ENCODE peak calls at places on chromosomes 5 and 9, in five cellular contexts. One of them, this sample, is unnamed. For H3K36me3, the result is how much of the 10 kb centered on the place peaks cover.

GRCh38 chr5:159198063-159199036 is 11.0 kb downstream of the RNF145 start:
- DNase-seq in mesenchymal stem cell: no peak
- DNase-seq in kidney epithelial cell: no peak
- DNase-seq in stomach: no peak
- DNase-seq in fibroblast of lung: no peak
- DNase-seq in this sample: no peak

GRCh38 chr9:97577051-97577450 is 56.1 kb downstream of the TSTD2 start:
- DNase-seq in mesenchymal stem cell: no peak
- DNase-seq in kidney epithelial cell: no peak
- DNase-seq in stomach: no peak
- DNase-seq in fibroblast of lung: no peak
- DNase-seq in this sample: no peak

GRCh38 chr5:82151622-82152021 is 126.5 kb downstream of the RPS23 start:
- DNase-seq in mesenchymal stem cell: no peak
- DNase-seq in kidney epithelial cell: no peak
- DNase-seq in stomach: no peak
- DNase-seq in fibroblast of lung: peak
- DNase-seq in this sample: no peak

GRCh38 chr9:134353539-134353938 is 27.3 kb downstream of the RXRA start:
- DNase-seq in mesenchymal stem cell: no peak
- DNase-seq in kidney epithelial cell: no peak
- DNase-seq in stomach: no peak
- DNase-seq in fibroblast of lung: no peak
- DNase-seq in this sample: no peak

GRCh38 chr9:111300140-111300735 is 29.8 kb downstream of the OR2K2 start:
- DNase-seq in mesenchymal stem cell: no peak
- DNase-seq in kidney epithelial cell: no peak
- DNase-seq in stomach: no peak
- DNase-seq in fibroblast of lung: no peak
- DNase-seq in this sample: no peak

GRCh38 chr9:124349675-124350484 is 65.4 kb downstream of the PSMB7 start:
- DNase-seq in mesenchymal stem cell: no peak
- DNase-seq in kidney epithelial cell: no peak
- DNase-seq in stomach: no peak
- DNase-seq in fibroblast of lung: no peak
- DNase-seq in this sample: peak

GRCh38 chr5:58133631-58134296 is 326.1 kb downstream of the PLK2 start:
- DNase-seq in mesenchymal stem cell: no peak
- DNase-seq in kidney epithelial cell: no peak
- DNase-seq in stomach: no peak
- DNase-seq in fibroblast of lung: peak
- DNase-seq in this sample: no peak

GRCh38 chr9:2621678-2622360 is at the start of gene VLDLR:
- DNase-seq in mesenchymal stem cell: peak
- DNase-seq in kidney epithelial cell: no peak
- DNase-seq in stomach: peak
- DNase-seq in fibroblast of lung: peak
- DNase-seq in this sample: peak

GRCh38 chr9:76459691-76460635 is 981 bp downstream of the GCNT1 start:
- DNase-seq in mesenchymal stem cell: peak
- DNase-seq in kidney epithelial cell: no peak
- DNase-seq in stomach: peak
- DNase-seq in fibroblast of lung: peak
- DNase-seq in this sample: peak

GRCh38 chr9:78296208-78296892 is 575 bp upstream of the PSAT1 start:
- DNase-seq in mesenchymal stem cell: peak
- DNase-seq in kidney epithelial cell: no peak
- DNase-seq in stomach: peak
- DNase-seq in fibroblast of lung: peak
- DNase-seq in this sample: peak

GRCh38 chr9:26856413-26857032 is 36.1 kb downstream of the CAAP1 start:
- DNase-seq in mesenchymal stem cell: peak
- DNase-seq in kidney epithelial cell: peak
- DNase-seq in stomach: no peak
- DNase-seq in fibroblast of lung: peak
- DNase-seq in this sample: peak

GRCh38 chr9:34993502-34994428 is 4.2 kb downstream of the DNAJB5 start:
- DNase-seq in mesenchymal stem cell: peak
- DNase-seq in kidney epithelial cell: no peak
- DNase-seq in stomach: peak
- DNase-seq in fibroblast of lung: peak
- DNase-seq in this sample: no peak

GRCh38 chr9:118929317-118929716 is 439.9 kb downstream of the BRINP1 start:
- DNase-seq in mesenchymal stem cell: peak
- DNase-seq in kidney epithelial cell: peak
- DNase-seq in stomach: no peak
- DNase-seq in fibroblast of lung: no peak
- DNase-seq in this sample: no peak

GRCh38 chr9:127937046-127937382 is 640 bp downstream of the DPM2 start:
- DNase-seq in mesenchymal stem cell: no peak
- DNase-seq in kidney epithelial cell: no peak
- DNase-seq in stomach: no peak
- DNase-seq in fibroblast of lung: no peak
- DNase-seq in this sample: no peak

GRCh38 chr5:80744149-80744548 is 89.4 kb upstream of the DHFR start:
- DNase-seq in mesenchymal stem cell: no peak
- DNase-seq in kidney epithelial cell: no peak
- DNase-seq in stomach: no peak
- DNase-seq in fibroblast of lung: no peak
- DNase-seq in this sample: no peak

GRCh38 chr9:104740596-104740995 is 6.9 kb upstream of the NIPSNAP3A start:
- DNase-seq in mesenchymal stem cell: no peak
- DNase-seq in kidney epithelial cell: no peak
- DNase-seq in stomach: no peak
- DNase-seq in fibroblast of lung: no peak
- DNase-seq in this sample: no peak

GRCh38 chr9:83977196-83977595 is 2.8 kb downstream of the HNRNPK start:
- DNase-seq in mesenchymal stem cell: no peak
- DNase-seq in kidney epithelial cell: no peak
- DNase-seq in stomach: no peak
- DNase-seq in fibroblast of lung: no peak
- DNase-seq in this sample: no peak

GRCh38 chr9:98215821-98216220 is 23.4 kb upstream of the CORO2A start:
- DNase-seq in mesenchymal stem cell: no peak
- DNase-seq in kidney epithelial cell: no peak
- DNase-seq in stomach: no peak
- DNase-seq in fibroblast of lung: no peak
- DNase-seq in this sample: peak

GRCh38 chr9:121812159-121812735 is 160.8 kb downstream of the DAB2IP start:
- DNase-seq in mesenchymal stem cell: no peak
- DNase-seq in kidney epithelial cell: no peak
- DNase-seq in stomach: no peak
- DNase-seq in fibroblast of lung: no peak
- DNase-seq in this sample: no peak

GRCh38 chr9:90958328-90958727 is 156.7 kb downstream of the SYK start:
- DNase-seq in mesenchymal stem cell: no peak
- DNase-seq in kidney epithelial cell: no peak
- DNase-seq in stomach: no peak
- DNase-seq in fibroblast of lung: no peak
- DNase-seq in this sample: no peak

GRCh38 chr9:121780177-121780576 is 128.7 kb downstream of the DAB2IP start:
- DNase-seq in mesenchymal stem cell: no peak
- DNase-seq in kidney epithelial cell: no peak
- DNase-seq in stomach: peak
- DNase-seq in fibroblast of lung: no peak
- DNase-seq in this sample: no peak

GRCh38 chr5:80825780-80826460 is 134.2 kb upstream of the RASGRF2 start:
- DNase-seq in mesenchymal stem cell: no peak
- DNase-seq in kidney epithelial cell: no peak
- DNase-seq in stomach: no peak
- DNase-seq in fibroblast of lung: no peak
- DNase-seq in this sample: no peak

GRCh38 chr5:9156282-9156681 is 389.6 kb downstream of the SEMA5A start:
- DNase-seq in mesenchymal stem cell: peak
- DNase-seq in kidney epithelial cell: no peak
- DNase-seq in stomach: no peak
- DNase-seq in fibroblast of lung: peak
- DNase-seq in this sample: peak

GRCh38 chr9:89143266-89143665 is 35.4 kb downstream of the SHC3 start:
- DNase-seq in mesenchymal stem cell: no peak
- DNase-seq in kidney epithelial cell: no peak
- DNase-seq in stomach: no peak
- DNase-seq in fibroblast of lung: no peak
- DNase-seq in this sample: peak

GRCh38 chr9:19102181-19102630 is 498 bp downstream of the HAUS6 start:
- DNase-seq in mesenchymal stem cell: peak
- DNase-seq in kidney epithelial cell: no peak
- DNase-seq in stomach: no peak
- DNase-seq in fibroblast of lung: no peak
- DNase-seq in this sample: no peak

GRCh38 chr9:88746029-88746743 is 211.2 kb downstream of the NXNL2 start:
- DNase-seq in mesenchymal stem cell: peak
- DNase-seq in kidney epithelial cell: peak
- DNase-seq in stomach: no peak
- DNase-seq in fibroblast of lung: peak
- DNase-seq in this sample: no peak

GRCh38 chr9:77215874-77216273 is 38.5 kb downstream of the VPS13A start:
- DNase-seq in mesenchymal stem cell: peak
- DNase-seq in kidney epithelial cell: no peak
- DNase-seq in stomach: no peak
- DNase-seq in fibroblast of lung: peak
- DNase-seq in this sample: no peak

DNA sequence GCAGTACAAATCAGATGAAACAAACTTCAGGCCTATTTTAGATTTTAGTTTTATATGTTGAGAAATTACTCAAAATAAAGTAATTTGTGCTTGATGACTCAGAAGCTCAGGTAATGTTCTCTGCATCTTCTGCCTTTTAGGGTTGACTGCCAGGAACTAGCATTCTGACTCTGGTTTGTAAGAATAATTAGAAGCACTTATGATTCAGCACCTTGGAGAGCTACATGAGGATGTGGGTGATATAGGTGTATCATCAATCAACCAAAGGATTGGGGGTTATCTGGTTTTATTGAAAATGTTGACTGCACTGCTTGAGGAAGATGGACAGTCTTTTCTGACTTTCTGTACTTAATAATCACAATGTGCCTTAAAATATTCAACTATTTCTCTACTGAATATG is 118.7 kb upstream of the SGCD start:
- DNase-seq in mesenchymal stem cell: peak
- DNase-seq in kidney epithelial cell: no peak
- DNase-seq in stomach: no peak
- DNase-seq in fibroblast of lung: peak
- DNase-seq in this sample: no peak
- H3K36me3 ChIP-seq in mesenchymal stem cell: under half
- H3K36me3 ChIP-seq in kidney epithelial cell: under half
- H3K36me3 ChIP-seq in stomach: under half
- H3K36me3 ChIP-seq in fibroblast of lung: under half
- H3K36me3 ChIP-seq in this sample: under half

DNA sequence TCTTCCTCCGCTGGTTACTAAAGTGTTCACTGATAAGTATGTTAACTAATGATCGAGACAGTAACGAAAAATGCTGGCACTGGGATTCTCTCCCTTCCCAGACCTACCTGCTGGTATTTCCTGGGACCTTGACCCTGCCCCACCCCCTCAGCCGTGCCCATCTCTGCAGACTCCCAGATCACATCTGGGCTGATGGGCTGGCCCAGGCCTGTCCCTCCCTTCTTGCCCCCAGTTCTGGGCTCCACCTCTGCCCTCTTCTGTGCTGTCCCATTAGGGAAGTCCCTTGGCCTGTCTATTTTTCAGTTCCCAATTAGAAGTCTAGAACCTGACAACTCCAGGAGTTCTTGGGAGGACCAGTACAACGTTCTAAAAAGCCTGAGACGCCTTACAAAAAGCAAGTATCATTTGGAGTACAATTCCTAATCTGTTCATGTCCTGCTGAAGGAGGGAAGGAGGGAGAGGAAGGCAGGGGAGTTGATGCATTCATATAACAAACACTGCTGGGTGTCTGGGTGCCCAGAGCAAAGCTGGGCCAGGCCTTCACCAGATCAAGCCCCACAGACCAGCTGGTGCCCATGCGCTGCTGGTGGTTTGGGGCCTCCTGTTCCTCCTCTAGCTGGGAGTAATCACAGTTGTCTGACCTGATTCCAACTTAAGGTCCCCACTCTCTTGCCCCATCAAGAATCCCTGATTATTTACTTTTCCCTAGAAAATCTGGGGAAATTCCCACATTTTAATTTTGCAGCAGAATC is 47.1 kb downstream of the NEURL1B start:
- DNase-seq in mesenchymal stem cell: no peak
- DNase-seq in kidney epithelial cell: no peak
- DNase-seq in stomach: no peak
- DNase-seq in fibroblast of lung: no peak
- DNase-seq in this sample: no peak
- H3K36me3 ChIP-seq in mesenchymal stem cell: under half
- H3K36me3 ChIP-seq in kidney epithelial cell: under half
- H3K36me3 ChIP-seq in stomach: under half
- H3K36me3 ChIP-seq in fibroblast of lung: under half
- H3K36me3 ChIP-seq in this sample: under half

DNA sequence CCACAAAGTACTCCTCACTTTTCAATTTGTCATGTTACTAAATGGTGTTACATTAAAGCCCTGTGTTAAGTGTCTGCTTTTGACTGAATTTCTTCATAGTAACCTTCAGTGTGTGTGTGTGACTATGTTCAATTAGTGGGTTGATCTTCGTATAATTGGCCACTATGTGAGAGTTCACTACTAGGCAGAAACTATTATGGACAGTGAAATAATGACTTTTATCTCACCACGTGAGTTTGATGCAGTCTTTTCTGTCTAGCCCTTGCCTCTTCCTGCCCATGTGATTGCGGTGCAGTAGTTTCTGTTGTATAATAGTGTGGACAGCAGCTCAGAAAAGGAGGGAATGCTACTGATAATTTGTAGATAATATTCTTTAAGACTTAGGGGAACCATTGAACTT is 1.8 kb upstream of the MAML1 start:
- DNase-seq in mesenchymal stem cell: peak
- DNase-seq in kidney epithelial cell: no peak
- DNase-seq in stomach: no peak
- DNase-seq in fibroblast of lung: no peak
- DNase-seq in this sample: no peak
- H3K36me3 ChIP-seq in mesenchymal stem cell: under half
- H3K36me3 ChIP-seq in kidney epithelial cell: under half
- H3K36me3 ChIP-seq in stomach: under half
- H3K36me3 ChIP-seq in fibroblast of lung: under half
- H3K36me3 ChIP-seq in this sample: under half

GRCh38 chr9:108439967-108440366 is 415.8 kb downstream of the ACTL7B start:
- DNase-seq in mesenchymal stem cell: peak
- DNase-seq in kidney epithelial cell: no peak
- DNase-seq in stomach: no peak
- DNase-seq in fibroblast of lung: peak
- DNase-seq in this sample: no peak
- H3K36me3 ChIP-seq in mesenchymal stem cell: under half
- H3K36me3 ChIP-seq in kidney epithelial cell: under half
- H3K36me3 ChIP-seq in stomach: under half
- H3K36me3 ChIP-seq in fibroblast of lung: under half
- H3K36me3 ChIP-seq in this sample: under half